ENCODE peak calls at places on chromosome 19, in six cellular contexts. O, B, D, X, U and P are unnamed samples. For H3K4me1, the result is how much of the 10 kb centered on the place peaks cover.

GRCh38 chr19:32599736-32600157 is 18.8 kb downstream of the PDCD5 start:
- DNase-seq in O (no peak), B (no peak), D (no peak), X (peak), U (peak), P (peak)

GRCh38 chr19:49835562-49835961 is 15.4 kb upstream of the PTOV1 start:
- DNase-seq in O (no peak), B (no peak), D (no peak), X (no peak), U (no peak), P (no peak)

GRCh38 chr19:37928527-37929286 is 21.7 kb downstream of the SIPA1L3 start:
- DNase-seq in O (no peak), B (no peak), D (no peak), X (no peak), U (peak), P (no peak)

GRCh38 chr19:11435833-11436313 is 438 bp downstream of the PRKCSH start:
- DNase-seq in O (no peak), B (no peak), D (no peak), X (no peak), U (peak), P (no peak)

GRCh38 chr19:18205180-18205915 is 1.5 kb upstream of the RAB3A start:
- DNase-seq in O (peak), B (peak), D (peak), X (peak), U (peak), P (peak)

GRCh38 chr19:38617764-38618589 is at the start of gene MAP4K1:
- DNase-seq in O (peak), B (no peak), D (peak), X (peak), U (peak), P (peak)

GRCh38 chr19:6223461-6224307 is 56.1 kb downstream of the MLLT1 start:
- DNase-seq in O (peak), B (no peak), D (peak), X (no peak), U (no peak), P (peak)

GRCh38 chr19:1507763-1508506 is 4.9 kb downstream of the ADAMTSL5 start:
- DNase-seq in O (peak), B (peak), D (peak), X (peak), U (peak), P (peak)

GRCh38 chr19:39154626-39155100 is 29.1 kb downstream of the PAK4 start:
- DNase-seq in O (no peak), B (no peak), D (peak), X (no peak), U (no peak), P (peak)

GRCh38 chr19:49665301-49666119 is at the start of the genes BCL2L12 and IRF3:
- DNase-seq in O (peak), B (peak), D (peak), X (peak), U (peak), P (peak)

GRCh38 chr19:17846146-17846545 is 1.6 kb downstream of the JAK3 start:
- DNase-seq in O (no peak), B (no peak), D (no peak), X (no peak), U (no peak), P (no peak)

GRCh38 chr19:57830071-57830602 is at the start of gene ZNF587B:
- DNase-seq in O (peak), B (peak), D (peak), X (no peak), U (no peak), P (peak)

GRCh38 chr19:996051-996838 is 4.0 kb upstream of the GRIN3B start:
- DNase-seq in O (no peak), B (peak), D (peak), X (peak), U (peak), P (peak)

GRCh38 chr19:28472843-28473242 is 740.1 kb downstream of the UQCRFS1 start:
- DNase-seq in O (peak), B (no peak), D (peak), X (no peak), U (no peak), P (no peak)

GRCh38 chr19:58514564-58515020 is 2.8 kb upstream of the SLC27A5 start:
- DNase-seq in O (no peak), B (no peak), D (no peak), X (no peak), U (peak), P (no peak)

GRCh38 chr19:14943601-14944000 is 2.3 kb downstream of the OR7C2 start:
- DNase-seq in O (no peak), B (no peak), D (no peak), X (no peak), U (no peak), P (no peak)

GRCh38 chr19:13155472-13156284 is 5.5 kb downstream of the IER2 start:
- DNase-seq in O (peak), B (peak), D (peak), X (no peak), U (peak), P (peak)

GRCh38 chr19:45087531-45087930 is 5.4 kb upstream of the PPP1R37 start:
- DNase-seq in O (no peak), B (no peak), D (no peak), X (no peak), U (no peak), P (no peak)

GRCh38 chr19:29666634-29667389 is 1.6 kb downstream of the PLEKHF1 start:
- DNase-seq in O (peak), B (peak), D (peak), X (no peak), U (no peak), P (peak)

GRCh38 chr19:56839665-56840451 is 668 bp downstream of the PEG3 start:
- DNase-seq in O (peak), B (peak), D (peak), X (no peak), U (no peak), P (peak)

GRCh38 chr19:3375221-3376088 is 9.1 kb downstream of the NFIC start:
- DNase-seq in O (peak), B (peak), D (peak), X (no peak), U (no peak), P (peak)

DNA sequence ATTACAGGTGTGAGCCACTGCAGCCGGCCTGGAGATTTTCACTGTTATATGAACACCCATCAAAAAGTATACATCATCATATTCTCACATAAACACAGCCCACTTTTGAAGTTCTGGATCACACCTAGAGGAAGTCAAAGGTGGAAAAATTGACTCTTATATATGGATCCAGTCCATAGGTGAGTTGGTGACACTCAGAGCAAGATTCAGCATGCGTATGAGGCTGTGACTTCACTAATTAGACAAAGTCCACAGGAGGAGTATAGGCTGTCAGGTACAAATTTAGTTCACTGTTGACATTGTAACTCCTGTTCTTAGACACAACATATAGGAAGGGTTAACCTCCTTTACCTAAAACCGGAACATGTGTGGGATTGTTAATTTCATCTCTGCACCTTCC is 31.4 kb upstream of the ZNF254 start:
- DNase-seq in O (no peak), B (no peak), D (no peak), X (no peak), U (no peak), P (no peak)
- H3K4me1 ChIP-seq in O (under half), B (under half), D (under half), X (under half), U (under half), P (under half)

GRCh38 chr19:10203686-10204085 is 8.9 kb upstream of the DNMT1 start:
- DNase-seq in O (no peak), B (no peak), D (no peak), X (peak), U (no peak), P (no peak)
- H3K4me1 ChIP-seq in O (under half), B (under half), D (under half), X (under half), U (under half), P (under half)

GRCh38 chr19:19460258-19460731 is 54.8 kb downstream of the GATAD2A start:
- DNase-seq in O (no peak), B (no peak), D (no peak), X (no peak), U (peak), P (no peak)
- H3K4me1 ChIP-seq in O (half or more), B (under half), D (half or more), X (under half), U (under half), P (half or more)

DNA sequence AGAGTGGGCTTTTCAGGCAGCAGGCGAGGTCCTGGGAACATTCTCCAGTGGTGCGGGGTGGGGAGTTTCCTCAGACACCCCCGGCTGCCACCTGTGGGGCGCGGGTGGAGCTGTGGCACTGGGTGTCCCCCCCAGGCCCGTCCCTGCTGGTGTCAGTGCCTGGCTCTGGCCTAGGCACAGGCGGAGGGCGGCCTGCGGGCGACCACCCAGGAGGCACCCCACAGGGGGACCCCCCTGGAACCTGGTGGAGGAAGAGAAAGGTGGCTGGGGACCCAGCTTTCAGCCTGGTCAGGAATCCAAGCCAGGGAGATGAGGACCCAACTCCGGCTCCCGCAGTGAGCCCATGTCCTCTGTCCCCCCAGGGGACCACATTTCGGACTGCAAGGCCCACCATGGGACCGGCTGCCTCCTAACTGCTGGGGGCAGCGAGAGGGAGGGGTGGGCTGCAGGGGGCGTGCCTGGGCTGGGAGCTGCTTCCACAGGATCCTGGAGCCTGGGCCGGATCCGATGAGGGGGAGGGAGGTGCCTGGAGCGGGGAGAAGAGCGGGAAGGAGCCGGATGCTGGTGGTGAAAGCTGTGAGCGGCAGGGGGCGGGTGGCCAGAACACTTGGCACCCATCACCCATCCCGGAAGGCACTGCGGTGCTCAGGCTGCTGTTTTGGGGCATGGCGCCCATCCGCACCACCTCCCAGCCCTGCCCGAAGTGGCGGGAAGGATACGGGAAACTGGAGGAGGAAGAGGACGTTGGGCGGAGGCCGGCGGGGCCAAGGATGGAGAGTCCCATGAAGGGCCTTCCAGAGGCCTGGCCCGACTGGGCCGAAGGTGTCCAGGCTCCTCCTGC is 5.5 kb upstream of the CTXN1 start:
- DNase-seq in O (no peak), B (peak), D (no peak), X (no peak), U (no peak), P (peak)
- H3K4me1 ChIP-seq in O (under half), B (under half), D (under half), X (under half), U (under half), P (under half)

DNA sequence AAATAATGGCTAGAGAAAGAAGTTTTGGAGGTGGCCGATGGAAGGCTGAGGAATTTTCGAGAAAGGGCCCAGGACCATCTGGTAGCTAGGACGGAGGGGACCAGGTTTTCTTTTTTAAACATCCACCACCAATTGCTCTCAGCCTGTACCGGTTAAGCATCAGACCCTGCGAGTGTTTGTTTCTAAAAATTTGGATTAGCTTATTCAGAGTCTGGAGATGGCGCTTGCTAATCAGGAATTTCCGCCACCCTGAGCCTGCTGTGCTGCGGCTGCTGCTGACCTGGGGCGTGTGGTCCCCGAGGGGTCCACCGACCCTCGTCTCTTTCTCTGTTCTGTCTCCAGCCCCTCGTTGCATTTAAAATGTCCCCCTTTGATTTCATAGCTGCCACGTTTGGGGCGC is 2.0 kb downstream of the UHRF1 start:
- DNase-seq in O (no peak), B (no peak), D (no peak), X (no peak), U (no peak), P (no peak)
- H3K4me1 ChIP-seq in O (under half), B (under half), D (under half), X (under half), U (under half), P (under half)

DNA sequence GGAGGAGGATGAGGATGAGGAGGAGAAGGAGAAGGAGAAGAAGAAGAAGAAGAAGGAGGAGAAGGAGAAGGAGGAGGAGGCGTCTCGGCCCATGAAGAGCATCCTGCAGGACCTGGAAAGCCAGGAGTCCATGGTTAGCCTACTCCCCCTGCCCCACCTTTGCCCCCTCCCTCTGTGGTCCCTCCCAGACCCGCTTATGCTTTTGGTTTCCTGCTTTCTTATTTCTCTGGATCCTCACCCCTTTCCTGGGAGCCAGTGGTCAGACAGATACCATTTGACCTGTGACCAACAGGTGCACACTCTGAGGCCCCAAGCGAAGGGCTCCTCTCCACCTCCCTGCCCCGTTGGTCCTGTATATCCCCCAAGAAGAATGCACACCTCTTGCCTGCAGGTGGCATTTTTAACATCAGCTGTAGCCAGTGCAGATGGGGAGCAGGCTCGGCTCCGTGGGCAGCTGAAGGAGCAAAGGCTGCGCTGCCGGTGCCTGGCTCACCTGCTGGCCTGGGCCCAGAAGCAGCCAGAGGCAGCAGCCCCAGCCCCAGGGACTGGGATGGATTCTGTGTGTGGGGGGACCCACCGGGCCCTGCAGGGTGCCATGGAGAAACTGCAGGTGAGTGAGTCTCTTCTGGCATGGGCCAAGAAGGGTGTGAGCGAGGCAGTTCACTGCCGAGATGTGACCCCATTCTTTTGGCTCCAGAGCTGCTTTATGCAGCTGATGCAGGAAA is 32.1 kb upstream of the ZNF492 start:
- DNase-seq in O (no peak), B (no peak), D (no peak), X (no peak), U (no peak), P (no peak)
- H3K4me1 ChIP-seq in O (under half), B (under half), D (under half), X (under half), U (under half), P (under half)

GRCh38 chr19:46952874-46953273 is 66.8 kb upstream of the NPAS1 start:
- DNase-seq in O (no peak), B (no peak), D (no peak), X (no peak), U (no peak), P (no peak)
- H3K4me1 ChIP-seq in O (half or more), B (under half), D (half or more), X (under half), U (half or more), P (under half)

GRCh38 chr19:52191951-52192350 is 2.1 kb downstream of the PPP2R1A start:
- DNase-seq in O (no peak), B (no peak), D (no peak), X (no peak), U (no peak), P (no peak)

GRCh38 chr19:52191374-52191773 is 1.5 kb downstream of the PPP2R1A start:
- DNase-seq in O (no peak), B (no peak), D (no peak), X (no peak), U (no peak), P (no peak)

GRCh38 chr19:52189745-52190678 is at the start of gene PPP2R1A:
- DNase-seq in O (peak), B (peak), D (peak), X (peak), U (peak), P (peak)

GRCh38 chr19:52188822-52189744 is 769 bp upstream of the PPP2R1A start:
- DNase-seq in O (peak), B (no peak), D (no peak), X (no peak), U (peak), P (peak)

GRCh38 chr19:52190679-52191293 is 934 bp downstream of the PPP2R1A start:
- DNase-seq in O (peak), B (no peak), D (peak), X (peak), U (peak), P (peak)
- H3K4me1 ChIP-seq in O (half or more), B (under half), D (half or more), X (under half), U (under half), P (under half)